ENCODE peak calls at places on chromosomes 6 and 20, in four cellular contexts. F is IMR-90, N is GM23248, R is adipocyte. Z is an unnamed sample. For H3K9me3, the result is how much of the 10 kb centered on the place peaks cover.

GRCh38 chr20:37986873-37987601 is 46.2 kb downstream of the TTI1 start:
- DNase-seq in F (peak), N (peak), R (peak), Z (no peak)

GRCh38 chr6:170188571-170189001 is 102.3 kb downstream of the DLL1 start:
- DNase-seq in F (no peak), N (no peak), R (no peak), Z (no peak)

GRCh38 chr6:40536442-40536841 is 50.7 kb downstream of the LRFN2 start:
- DNase-seq in F (no peak), N (peak), R (no peak), Z (no peak)

GRCh38 chr20:39974966-39975501 is 714.0 kb downstream of the MAFB start:
- DNase-seq in F (no peak), N (no peak), R (no peak), Z (no peak)

GRCh38 chr6:38853236-38853635 is 138.1 kb downstream of the DNAH8 start:
- DNase-seq in F (no peak), N (no peak), R (no peak), Z (no peak)

GRCh38 chr20:23270427-23270911 is 80.1 kb upstream of the NXT1 start:
- DNase-seq in F (peak), N (peak), R (no peak), Z (no peak)

GRCh38 chr20:38782275-38782674 is 23.2 kb upstream of the PPP1R16B start:
- DNase-seq in F (no peak), N (no peak), R (no peak), Z (no peak)

GRCh38 chr20:50294164-50295088 is 103.8 kb downstream of the CEBPB start:
- DNase-seq in F (no peak), N (no peak), R (no peak), Z (no peak)

GRCh38 chr20:57270204-57270937 is 3.9 kb upstream of the BMP7 start:
- DNase-seq in F (no peak), N (no peak), R (no peak), Z (no peak)

GRCh38 chr6:74735304-74735703 is 470.5 kb downstream of the COL12A1 start:
- DNase-seq in F (peak), N (peak), R (peak), Z (no peak)

GRCh38 chr20:37458761-37459160 is 62.3 kb upstream of the NNAT start:
- DNase-seq in F (no peak), N (no peak), R (no peak), Z (no peak)

GRCh38 chr6:30719356-30719755 is 796 bp upstream of the TUBB start:
- DNase-seq in F (no peak), N (no peak), R (no peak), Z (no peak)
- H3K9ac ChIP-seq in F (peak), N (peak), R (peak), Z (peak)

GRCh38 chr6:22218410-22218809 is 78.4 kb downstream of the PRL start:
- DNase-seq in F (no peak), N (no peak), R (no peak), Z (no peak)

GRCh38 chr6:22221630-22222029 is 75.2 kb downstream of the PRL start:
- DNase-seq in F (no peak), N (no peak), R (no peak), Z (no peak)

GRCh38 chr6:22221211-22221610 is 75.6 kb downstream of the PRL start:
- DNase-seq in F (peak), N (no peak), R (peak), Z (no peak)

GRCh38 chr6:22219916-22220315 is 76.9 kb downstream of the PRL start:
- DNase-seq in F (peak), N (no peak), R (peak), Z (no peak)

GRCh38 chr6:22222469-22222868 is 74.4 kb downstream of the PRL start:
- DNase-seq in F (no peak), N (no peak), R (no peak), Z (no peak)
- H3K9me3 ChIP-seq in F (under half), N (under half), R (under half), Z (under half)

GRCh38 chr20:12969071-12969669 is 39.6 kb upstream of the SPTLC3 start:
- DNase-seq in F (no peak), N (no peak), R (no peak), Z (no peak)
- H3K9ac ChIP-seq in F (no peak), N (no peak), R (no peak), Z (no peak)

GRCh38 chr6:165220030-165220429 is 89.4 kb downstream of the C6orf118 start:
- DNase-seq in F (no peak), N (no peak), R (no peak), Z (no peak)

GRCh38 chr6:165219629-165220028 is 89.8 kb downstream of the C6orf118 start:
- DNase-seq in F (no peak), N (peak), R (no peak), Z (no peak)

GRCh38 chr6:165227644-165228329 is 81.6 kb downstream of the C6orf118 start:
- DNase-seq in F (no peak), N (peak), R (no peak), Z (no peak)

GRCh38 chr6:165222315-165223025 is 86.9 kb downstream of the C6orf118 start:
- DNase-seq in F (no peak), N (peak), R (no peak), Z (no peak)

GRCh38 chr6:165223736-165224135 is 85.7 kb downstream of the C6orf118 start:
- DNase-seq in F (no peak), N (no peak), R (no peak), Z (no peak)
- H3K9me3 ChIP-seq in F (under half), N (under half), R (under half), Z (under half)

DNA sequence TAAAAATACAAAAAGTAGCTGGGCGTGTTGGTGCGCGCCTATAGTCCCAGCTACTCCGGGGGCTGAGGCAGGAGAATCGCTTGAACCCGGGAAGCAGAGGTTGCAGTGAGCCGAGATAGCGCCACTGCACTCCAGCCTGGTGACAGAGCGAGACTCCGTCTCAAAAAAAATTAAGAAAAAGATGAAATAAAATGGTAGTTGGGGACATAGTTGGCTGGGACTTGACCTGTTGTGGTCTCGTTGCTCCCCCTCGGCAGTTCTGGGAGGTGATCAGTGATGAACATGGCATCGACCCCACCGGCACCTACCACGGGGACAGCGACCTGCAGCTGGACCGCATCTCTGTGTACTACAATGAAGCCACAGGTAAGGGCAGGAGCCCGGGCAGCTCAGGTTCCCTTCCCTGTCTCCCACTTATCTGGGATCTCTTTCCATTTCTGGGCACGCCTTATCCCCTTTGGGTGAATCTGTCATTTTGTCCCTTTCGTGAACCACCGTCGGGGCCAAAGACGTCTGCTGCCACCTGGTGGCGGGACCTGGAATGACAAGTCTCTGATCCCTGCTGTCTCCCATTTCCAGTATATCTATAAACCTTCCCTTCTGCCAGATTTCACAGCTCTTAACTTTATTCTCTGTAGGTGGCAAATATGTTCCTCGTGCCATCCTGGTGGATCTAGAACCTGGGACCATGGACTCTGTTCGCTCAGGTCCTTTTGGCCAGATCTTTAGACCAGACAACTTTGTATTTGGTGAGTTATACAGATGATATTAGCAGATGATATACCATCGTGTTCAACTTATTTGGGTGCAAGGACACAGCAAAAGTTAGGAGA is 2.3 kb downstream of the TUBB start:
- DNase-seq in F (peak), N (peak), R (peak), Z (no peak)
- H3K9ac ChIP-seq in F (peak), N (peak), R (peak), Z (peak)

GRCh38 chr6:46921059-46921458 is 679 bp downstream of the ADGRF5 start:
- DNase-seq in F (no peak), N (no peak), R (no peak), Z (no peak)
- H3K9me3 ChIP-seq in F (under half), N (under half), R (under half), Z (under half)

DNA sequence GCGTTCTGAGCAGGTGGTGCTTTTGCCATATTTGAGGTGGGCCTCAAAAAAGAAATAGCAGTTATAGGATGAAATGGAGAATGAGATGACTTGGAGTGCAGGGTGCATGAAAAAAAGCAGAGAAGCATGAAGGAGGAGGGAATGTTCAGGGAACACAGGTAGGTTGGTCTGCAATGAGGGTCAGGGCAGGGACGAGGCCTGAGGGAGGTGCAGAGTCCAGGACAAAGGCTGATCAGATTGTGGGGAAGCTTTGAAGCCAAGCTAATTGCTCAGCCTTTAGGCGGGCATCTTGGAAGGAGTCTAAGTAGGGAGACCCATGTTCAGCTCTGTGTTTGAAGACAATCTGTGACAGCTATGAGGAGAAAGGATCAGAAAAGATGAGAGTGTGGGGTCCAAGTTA is 12.0 kb downstream of the TRAM2 start:
- DNase-seq in F (no peak), N (no peak), R (no peak), Z (no peak)
- H3K9ac ChIP-seq in F (no peak), N (no peak), R (no peak), Z (no peak)

GRCh38 chr20:31494131-31494530 is 19.0 kb downstream of the REM1 start:
- DNase-seq in F (peak), N (peak), R (no peak), Z (no peak)
- H3K9me3 ChIP-seq in F (under half), N (under half), R (under half), Z (under half)

GRCh38 chr20:45861157-45862075 is 4.0 kb downstream of the ZSWIM3 start:
- DNase-seq in F (no peak), N (no peak), R (no peak), Z (no peak)

GRCh38 chr20:45860573-45861011 is 3.2 kb downstream of the ZSWIM3 start:
- DNase-seq in F (peak), N (no peak), R (no peak), Z (no peak)

GRCh38 chr20:45857836-45858250 is 429 bp downstream of the ZSWIM3 start:
- DNase-seq in F (no peak), N (peak), R (no peak), Z (no peak)

GRCh38 chr20:45853484-45853883 is 3.7 kb downstream of the ACOT8 start:
- DNase-seq in F (no peak), N (no peak), R (no peak), Z (no peak)

DNA sequence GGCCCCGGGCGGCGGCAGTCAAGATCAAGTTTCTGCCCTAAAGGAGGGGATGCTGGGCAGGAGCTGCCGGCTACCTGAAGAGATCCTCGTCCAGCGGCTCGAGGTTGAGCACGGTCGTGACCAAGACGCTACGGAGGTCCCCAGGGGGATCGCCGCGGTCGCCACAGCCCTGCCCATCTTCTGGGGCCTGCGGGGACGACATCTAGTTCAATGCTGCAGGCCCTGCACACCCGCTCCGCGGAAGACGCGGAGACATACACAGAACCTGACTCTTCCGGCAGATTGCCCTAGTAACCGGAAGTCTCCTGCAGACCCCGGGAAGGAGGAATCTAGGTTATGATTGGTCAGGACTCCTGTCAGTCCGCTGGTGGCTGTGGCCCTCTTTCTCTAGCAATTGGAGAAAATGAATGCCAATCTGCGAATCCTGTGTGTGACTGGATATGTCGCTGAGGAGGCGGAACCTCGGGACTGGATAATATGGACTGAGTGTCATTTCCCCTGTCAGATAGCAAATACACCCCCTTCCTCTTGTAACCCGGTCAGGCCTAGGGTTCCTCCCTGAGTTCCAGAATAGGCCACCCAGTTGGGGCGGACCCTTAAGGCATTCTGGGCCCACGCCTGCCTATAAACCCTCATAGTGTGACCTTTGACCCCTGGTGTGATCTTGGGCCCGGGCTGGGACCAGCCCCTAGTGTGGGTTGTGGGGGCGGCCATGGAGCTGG is at the start of the genes ACOT8 and ZSWIM3:
- DNase-seq in F (peak), N (peak), R (peak), Z (peak)
- H3K9ac ChIP-seq in F (peak), N (peak), R (peak), Z (peak)